ENCODE peak calls at places on chromosome X, in seven cellular contexts. V is COR-L47; R is bronchial epithelial cell; L is activated CD4-positive, alpha-beta memory T cell treated with anti-CD3 and anti-CD28 coated beads, Interleukin-2, amount 10 ng/mL, durations not matched to agents 7 days and 5 days; B is Panc1; U is fibroblast of mammary gland; K is pons. T is an unnamed sample.

GRCh38 chrX:143873343-143873742 is 10.5 kb upstream of the UBE2NL start:
- DNase-seq in V (no peak), R (peak), L (no peak), B (no peak), U (peak), K (no peak), T (peak)

GRCh38 chrX:22950278-22951266 is 49.2 kb upstream of the DDX53 start:
- DNase-seq in V (no peak), R (peak), L (no peak), B (no peak), U (peak), K (no peak), T (peak)

GRCh38 chrX:107672955-107673378 is 44.7 kb downstream of the PRPS1 start:
- DNase-seq in V (peak), R (peak), L (peak), B (no peak), U (peak), K (peak), T (peak)

GRCh38 chrX:105328773-105329172 is 108.3 kb upstream of the TEX13A start:
- DNase-seq in V (no peak), R (peak), L (no peak), B (no peak), U (peak), K (no peak), T (no peak)

GRCh38 chrX:19879742-19880378 is 7.5 kb downstream of the SH3KBP1 start:
- DNase-seq in V (no peak), R (no peak), L (no peak), B (no peak), U (no peak), K (no peak), T (no peak)

GRCh38 chrX:20989361-20989760 is 384.9 kb upstream of the CNKSR2 start:
- DNase-seq in V (no peak), R (peak), L (no peak), B (no peak), U (peak), K (no peak), T (peak)

GRCh38 chrX:1587161-1587560 is 4.2 kb upstream of the AKAP17A start:
- DNase-seq in V (no peak), R (no peak), L (peak), B (no peak), U (no peak), K (no peak), T (no peak)

GRCh38 chrX:134512566-134512965 is 52.6 kb downstream of the HPRT1 start:
- DNase-seq in V (no peak), R (peak), L (no peak), B (no peak), U (peak), K (no peak), T (peak)

GRCh38 chrX:42934020-42934701 is 156.2 kb upstream of the PPP1R2C start:
- DNase-seq in V (no peak), R (no peak), L (peak), B (no peak), U (no peak), K (no peak), T (peak)

GRCh38 chrX:111460612-111461011 is 48.6 kb upstream of the DCX start:
- DNase-seq in V (no peak), R (no peak), L (no peak), B (no peak), U (peak), K (no peak), T (no peak)